ENCODE peak calls at places on chromosome 4, in seven cellular contexts. C is cardiac fibroblast, H is NT2/D1, A is endothelial cell of umbilical vein, V is left ventricle myocardium inferior, D is upper lobe of right lung, Z is mammary epithelial cell. U is an unnamed sample.

GRCh38 chr4:140856692-140857091 is 100.5 kb upstream of the TBC1D9 start:
- DNase-seq in C (peak; percentile 72), H (peak; percentile 49), A (no peak), V (no peak), D (no peak), Z (peak; percentile 85), U (no peak)

GRCh38 chr4:55318135-55318534 is 27.9 kb upstream of the SRD5A3 start:
- DNase-seq in C (peak; percentile 51), H (no peak), A (peak; percentile 72), V (no peak), D (no peak), Z (no peak), U (no peak)

GRCh38 chr4:8439914-8440490 is 521 bp downstream of the ACOX3 start:
- DNase-seq in C (peak; percentile 43), H (no peak), A (no peak), V (no peak), D (no peak), Z (no peak), U (no peak)

GRCh38 chr4:153337686-153338085 is 6.8 kb upstream of the MND1 start:
- DNase-seq in C (no peak), H (no peak), A (peak; percentile 59), V (no peak), D (no peak), Z (no peak), U (no peak)

GRCh38 chr4:176879370-176880116 is 86.8 kb upstream of the VEGFC start:
- DNase-seq in C (peak; percentile 54), H (no peak), A (no peak), V (no peak), D (no peak), Z (no peak), U (no peak)

GRCh38 chr4:8585721-8586161 is 5.5 kb downstream of the GPR78 start:
- DNase-seq in C (no peak), H (no peak), A (no peak), V (no peak), D (peak; percentile 52), Z (no peak), U (no peak)

GRCh38 chr4:8391972-8392371 is 48.6 kb downstream of the ACOX3 start:
- DNase-seq in C (peak; percentile 93), H (no peak), A (peak; percentile 96), V (peak; percentile 60), D (no peak), Z (peak; percentile 33), U (peak; percentile 64)

GRCh38 chr4:172725581-172725980 is 443.0 kb upstream of the GALNT7 start:
- DNase-seq in C (peak; percentile 5), H (no peak), A (no peak), V (no peak), D (no peak), Z (no peak), U (no peak)

GRCh38 chr4:4995103-4995761 is 24.0 kb downstream of the CYTL1 start:
- DNase-seq in C (peak; percentile 74), H (peak; percentile 79), A (peak; percentile 57), V (peak; percentile 67), D (peak; percentile 83), Z (peak; percentile 42), U (peak; percentile 81)

GRCh38 chr4:70315928-70316327 is 18.9 kb upstream of the CABS1 start:
- DNase-seq in C (no peak), H (no peak), A (no peak), V (no peak), D (no peak), Z (no peak), U (no peak)

GRCh38 chr4:72564184-72564583 is 4.8 kb downstream of the ADAMTS3 start:
- DNase-seq in C (peak; percentile 31), H (no peak), A (no peak), V (no peak), D (no peak), Z (peak; percentile 87), U (no peak)

GRCh38 chr4:134216436-134216835 is 14.8 kb upstream of the PABPC4L start:
- DNase-seq in C (peak; percentile 23), H (no peak), A (no peak), V (no peak), D (no peak), Z (no peak), U (no peak)

GRCh38 chr4:1544861-1545275 is 138.6 kb upstream of the NKX1-1 start:
- DNase-seq in C (peak; percentile 5), H (no peak), A (peak; percentile 24), V (no peak), D (no peak), Z (no peak), U (no peak)

GRCh38 chr4:8318509-8318908 is 49.0 kb downstream of the HTRA3 start:
- DNase-seq in C (no peak), H (no peak), A (no peak), V (no peak), D (no peak), Z (no peak), U (peak; percentile 6)

GRCh38 chr4:184274288-184274951 is 56.7 kb upstream of the ENPP6 start:
- DNase-seq in C (no peak), H (no peak), A (no peak), V (no peak), D (no peak), Z (no peak), U (peak; percentile 28)

GRCh38 chr4:94244829-94245185 is 37.1 kb downstream of the SMARCAD1 start:
- DNase-seq in C (no peak), H (no peak), A (no peak), V (no peak), D (no peak), Z (no peak), U (no peak)

GRCh38 chr4:89254847-89255246 is 52.8 kb downstream of the GPRIN3 start:
- DNase-seq in C (peak; percentile 37), H (no peak), A (peak; percentile 29), V (no peak), D (no peak), Z (peak; percentile 17), U (peak; percentile 46)

GRCh38 chr4:6907658-6908191 is 1.9 kb upstream of the TBC1D14 start:
- DNase-seq in C (peak; percentile 48), H (no peak), A (peak; percentile 29), V (no peak), D (peak; percentile 80), Z (no peak), U (peak; percentile 60)
- H3K4me3 ChIP-seq in C (no peak overlapping the region), H (no peak overlapping the region), A (no peak overlapping the region), V (no peak overlapping the region), D (no peak overlapping the region), Z (no peak overlapping the region), U (peak overlapping the region; percentile 79)

GRCh38 chr4:129094347-129094746 is 1.0 kb upstream of the SCLT1 start:
- DNase-seq in C (no peak), H (no peak), A (no peak), V (no peak), D (no peak), Z (no peak), U (no peak)
- H3K4me3 ChIP-seq in C (no peak overlapping the region), H (no peak overlapping the region), A (no peak overlapping the region), V (peak overlapping the region; percentile 86), D (peak overlapping the region; percentile 74), Z (peak overlapping the region; percentile 51), U (no peak overlapping the region)

DNA sequence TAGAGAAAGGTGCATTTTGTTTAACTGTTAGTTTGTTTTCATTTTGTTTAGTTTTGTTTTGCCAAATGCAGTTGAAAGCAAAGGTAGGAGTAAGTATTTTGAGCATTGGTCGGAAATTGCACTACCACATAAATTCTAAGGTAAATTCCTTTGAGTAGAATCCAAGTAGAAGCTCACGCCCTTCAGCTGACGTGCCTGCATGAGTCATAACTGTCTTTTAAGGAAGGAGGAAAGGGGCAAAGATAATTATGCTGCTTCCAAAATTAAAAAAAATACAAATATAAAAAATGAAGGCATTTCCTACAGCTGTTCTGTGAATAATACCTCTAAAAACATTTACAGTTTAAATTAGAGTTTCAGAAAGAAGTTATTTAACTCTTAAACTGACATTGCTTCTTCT is 110.2 kb upstream of the MYOZ2 start:
- DNase-seq in C (peak; percentile 61), H (no peak), A (no peak), V (peak; percentile 37), D (peak; percentile 63), Z (peak; percentile 74), U (no peak)
- H3K4me3 ChIP-seq in C (no peak overlapping the region), H (no peak overlapping the region), A (no peak overlapping the region), V (peak overlapping the region; percentile 24), D (peak overlapping the region; percentile 33), Z (peak overlapping the region; percentile 41), U (no peak overlapping the region)

GRCh38 chr4:80058740-80059139 is 14.3 kb downstream of the ANTXR2 start:
- DNase-seq in C (peak; percentile 35), H (no peak), A (no peak), V (no peak), D (no peak), Z (no peak), U (no peak)
- H3K4me3 ChIP-seq in C (no peak overlapping the region), H (no peak overlapping the region), A (no peak overlapping the region), V (no peak overlapping the region), D (no peak overlapping the region), Z (no peak overlapping the region), U (no peak overlapping the region)

GRCh38 chr4:168092176-168092712 is at the start of gene ANXA10:
- DNase-seq in C (no peak), H (no peak), A (no peak), V (no peak), D (no peak), Z (no peak), U (no peak)
- H3K4me3 ChIP-seq in C (no peak within 1 kb of the TSS), H (no peak within 1 kb of the TSS), A (no peak within 1 kb of the TSS), V (no peak within 1 kb of the TSS), D (no peak within 1 kb of the TSS), Z (no peak within 1 kb of the TSS), U (no peak within 1 kb of the TSS)